ENCODE peak calls at places on chromosome 20, in four cellular contexts. R is GM12891; K is stimulated activated CD4-positive, alpha-beta T cell treated with anti-CD3 and anti-CD28 coated beads, Interleukin-4, amount 100 ng/mL, for 48 hours; N is AG08396. B is an unnamed sample.

GRCh38 chr20:50931048-50931305 is 260 bp downstream of the ADNP start:
- DNase-seq in K (no peak), N (no peak), R (peak), B (no peak)

GRCh38 chr20:61067221-61067620 is 184.8 kb upstream of the CDH4 start:
- DNase-seq in N (no peak), K (no peak), R (no peak), B (no peak)

GRCh38 chr20:63285636-63286615 is 7.1 kb upstream of the COL20A1 start:
- DNase-seq in N (no peak), R (no peak), K (no peak), B (no peak)

GRCh38 chr20:57622579-57623381 is 2.6 kb upstream of the ZBP1 start:
- DNase-seq in K (peak), R (no peak), N (peak), B (no peak)

GRCh38 chr20:62405108-62405980 is 1.7 kb downstream of the CABLES2 start:
- DNase-seq in R (no peak), N (peak), K (no peak), B (no peak)

GRCh38 chr20:46303176-46303956 is 4.9 kb downstream of the CDH22 start:
- DNase-seq in N (no peak), R (no peak), K (no peak), B (no peak)

GRCh38 chr20:25984933-25985332 is 288.3 kb upstream of the ZNF337 start:
- DNase-seq in K (peak), R (no peak), N (no peak), B (no peak)

GRCh38 chr20:20224806-20225205 is 143.1 kb upstream of the INSM1 start:
- DNase-seq in K (no peak), R (no peak), N (no peak), B (no peak)

GRCh38 chr20:57747889-57748456 is 38.2 kb upstream of the PMEPA1 start:
- DNase-seq in N (no peak), R (no peak), K (no peak), B (no peak)

GRCh38 chr20:16400249-16400648 is 173.0 kb downstream of the KIF16B start:
- DNase-seq in R (no peak), K (no peak), N (no peak), B (no peak)

GRCh38 chr20:25848222-25848621 is 151.6 kb upstream of the ZNF337 start:
- DNase-seq in K (no peak), R (no peak), N (no peak), B (no peak)

GRCh38 chr20:61575151-61575937 is 323.3 kb downstream of the CDH4 start:
- DNase-seq in N (no peak), K (no peak), R (no peak), B (no peak)

GRCh38 chr20:50592282-50593004 is 82.3 kb downstream of the PTPN1 start:
- DNase-seq in N (no peak), K (no peak), R (no peak), B (no peak)

GRCh38 chr20:31484001-31484400 is 8.9 kb downstream of the REM1 start:
- DNase-seq in K (no peak), N (no peak), R (no peak), B (no peak)

GRCh38 chr20:16397053-16397452 is 176.2 kb downstream of the KIF16B start:
- DNase-seq in K (no peak), R (no peak), N (no peak), B (no peak)

GRCh38 chr20:46601603-46602122 is 49.6 kb downstream of the SLC13A3 start:
- DNase-seq in N (no peak), K (no peak), R (no peak), B (no peak)

GRCh38 chr20:58981564-58982364 is 708 bp downstream of the NELFCD start:
- DNase-seq in R (no peak), N (no peak), K (no peak), B (no peak)

GRCh38 chr20:4797275-4797674 is 75.6 kb downstream of the PRND start:
- DNase-seq in R (no peak), K (no peak), N (no peak), B (no peak)

GRCh38 chr20:44422083-44422482 is 53.6 kb upstream of the TTPAL start:
- DNase-seq in N (peak), K (no peak), R (no peak), B (no peak)

GRCh38 chr20:16661738-16662137 is 68.1 kb upstream of the SNRPB2 start:
- DNase-seq in K (no peak), R (no peak), N (no peak), B (no peak)

GRCh38 chr20:63090682-63091571 is 84.2 kb upstream of the BHLHE23 start:
- DNase-seq in K (no peak), R (no peak), N (no peak), B (no peak)

GRCh38 chr20:39967806-39968205 is 721.2 kb downstream of the MAFB start:
- DNase-seq in N (no peak), K (no peak), R (no peak), B (no peak)

GRCh38 chr20:63884506-63885263 is 10.2 kb upstream of the DNAJC5 start:
- DNase-seq in K (no peak), N (no peak), R (no peak), B (no peak)

GRCh38 chr20:17835941-17836861 is 132.4 kb downstream of the SNX5 start:
- DNase-seq in R (no peak), K (no peak), N (peak), B (no peak)

GRCh38 chr20:20225325-20225724 is 142.6 kb upstream of the INSM1 start:
- DNase-seq in R (no peak), K (no peak), N (no peak), B (no peak)

GRCh38 chr20:982754-983153 is 19.4 kb downstream of the RSPO4 start:
- DNase-seq in R (no peak), K (no peak), N (no peak), B (no peak)

GRCh38 chr20:20079102-20079784 is 26.9 kb downstream of the CFAP61 start:
- DNase-seq in K (no peak), N (no peak), R (no peak), B (no peak)

GRCh38 chr20:62241501-62241900 is 3.2 kb downstream of the OSBPL2 start:
- DNase-seq in R (no peak), N (no peak), K (no peak), B (no peak)

GRCh38 chr20:31972481-31973386 is 4.8 kb downstream of the XKR7 start:
- DNase-seq in N (no peak), K (no peak), R (no peak), B (no peak)

B was measured in GM18507.